ENCODE peak calls at places on chromosomes 1 and 21, in six cellular contexts. D is heart left ventricle, K is uterus, W is IMR-90, Z is adrenal gland, C is prostate gland. G is an unnamed sample.

GRCh38 chr1:11498956-11499824 is 20.2 kb downstream of the DISP3 start:
- DNase-seq in D (no peak), K (no peak), Z (no peak), C (no peak), W (no peak), G (no peak)

GRCh38 chr1:43448955-43449707 is 4.6 kb downstream of the HYI start:
- DNase-seq in K (no peak), D (no peak), Z (peak), W (no peak), C (no peak), G (peak)

GRCh38 chr1:209549384-209550001 is 34.0 kb upstream of the CAMK1G start:
- DNase-seq in C (no peak), W (no peak), D (no peak), Z (no peak), K (no peak), G (no peak)

GRCh38 chr1:100414693-100415092 is 62.4 kb downstream of the CDC14A start:
- DNase-seq in K (no peak), W (no peak), D (no peak), C (peak), Z (no peak), G (no peak)

GRCh38 chr1:157993179-157994080 is at the start of gene KIRREL1:
- DNase-seq in Z (peak), W (peak), K (peak), D (peak), C (peak), G (peak)

GRCh38 chr1:17059391-17060128 is 5.7 kb upstream of the SDHB start:
- DNase-seq in K (peak), W (peak), D (peak), C (peak), Z (peak), G (peak)

GRCh38 chr1:10225573-10225972 is 15.2 kb downstream of the KIF1B start:
- DNase-seq in K (no peak), D (no peak), Z (no peak), W (peak), C (no peak), G (no peak)

GRCh38 chr1:235866207-235866912 is at the start of gene LYST:
- DNase-seq in D (peak), W (peak), K (peak), C (peak), Z (peak), G (peak)

GRCh38 chr1:181117648-181118449 is 29.3 kb downstream of the IER5 start:
- DNase-seq in D (no peak), C (no peak), K (no peak), W (peak), Z (no peak), G (no peak)
- TF ChIP-seq POLR2A in D (no peak), C (no peak), K (no peak), W (no peak), Z (no peak), G (no peak)

GRCh38 chr1:1068374-1069060 is 5.6 kb downstream of the RNF223 start:
- DNase-seq in D (no peak), C (no peak), Z (no peak), K (no peak), W (no peak), G (no peak)
- H3K27ac ChIP-seq in D (no peak), C (peak), Z (no peak), K (no peak), W (no peak), G (no peak)

DNA sequence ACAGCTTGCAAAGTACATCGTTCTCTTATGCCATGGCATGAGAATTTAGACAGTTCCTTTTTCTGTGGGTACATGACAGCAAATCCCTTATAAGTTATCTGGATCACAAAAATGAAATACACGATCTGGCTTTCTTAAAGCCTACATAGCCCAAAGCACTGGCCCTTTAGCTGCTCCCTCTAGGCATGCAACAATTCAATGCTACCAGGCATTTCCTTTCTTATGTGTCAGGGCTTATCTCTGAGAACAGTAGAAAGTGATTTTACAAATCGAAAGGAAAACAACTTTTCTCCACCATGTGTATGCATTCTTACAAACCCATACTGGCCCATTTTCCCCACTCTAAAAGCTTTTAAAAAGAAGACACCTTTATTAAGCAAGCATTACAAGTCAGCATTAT is 139.7 kb downstream of the GRIK1 start:
- DNase-seq in Z (no peak), C (no peak), W (no peak), D (no peak), K (no peak), G (no peak)
- TF ChIP-seq POLR2A in Z (no peak), C (no peak), W (no peak), D (no peak), K (no peak), G (no peak)

DNA sequence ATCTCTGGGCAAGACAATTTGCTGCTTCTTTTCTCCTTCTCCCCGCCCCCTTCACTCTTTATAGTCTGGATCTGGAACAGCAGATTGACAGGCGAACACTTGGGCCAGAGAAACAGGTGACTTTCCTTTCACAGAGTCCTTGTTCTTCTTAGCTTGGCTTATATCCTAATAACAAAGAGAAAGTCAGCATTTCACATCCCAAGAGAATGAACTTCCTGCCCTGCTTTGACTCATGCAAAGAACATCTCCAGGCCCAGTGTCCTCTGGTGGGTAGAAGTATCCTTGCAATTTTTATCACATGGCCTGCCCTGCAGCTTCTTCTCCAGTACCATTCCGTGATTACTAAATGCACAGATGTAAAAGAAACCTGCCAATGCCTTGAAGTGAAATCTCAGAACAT is 764.4 kb downstream of the ADGRL2 start:
- DNase-seq in K (no peak), C (peak), D (no peak), W (peak), Z (peak), G (no peak)
- H3K27ac ChIP-seq in K (no peak), C (peak), D (no peak), W (no peak), Z (no peak), G (no peak)

DNA sequence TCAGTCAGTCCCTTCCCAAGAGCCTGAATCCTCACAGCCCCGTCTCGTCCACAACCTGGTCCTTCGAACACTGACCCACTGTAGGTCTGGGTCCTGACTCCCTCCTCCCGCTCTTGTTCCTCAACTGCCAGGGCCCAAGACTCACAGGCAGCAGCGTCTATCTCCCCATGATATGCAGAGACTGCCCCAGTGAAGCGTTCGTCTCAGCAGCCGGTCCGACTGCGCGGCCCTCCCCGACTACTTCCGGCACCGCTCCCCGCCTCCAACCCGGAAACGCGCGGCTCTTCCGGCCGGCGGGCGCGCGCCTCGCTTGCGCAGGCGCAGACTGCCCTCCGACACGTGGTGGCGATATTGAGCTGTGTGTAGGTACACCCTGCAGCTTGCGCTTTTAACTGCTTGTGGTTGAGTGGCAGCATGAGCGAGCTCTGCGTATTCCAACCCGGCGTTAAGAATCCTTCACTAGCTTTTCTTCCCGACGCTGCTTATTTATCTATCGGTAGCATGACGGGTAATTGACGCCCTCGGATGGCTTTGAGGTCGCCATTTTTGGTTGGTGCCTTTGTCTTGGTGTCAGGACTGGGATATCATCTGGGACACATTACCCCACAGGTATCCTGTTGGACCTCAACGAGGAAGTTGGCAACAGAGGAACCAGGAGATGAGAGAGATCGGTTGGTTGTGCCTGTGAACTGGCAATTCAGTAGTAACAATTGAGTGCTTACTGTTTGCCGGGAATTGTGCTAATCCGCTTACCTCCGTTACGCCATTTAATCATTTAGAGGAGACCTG is at the start of gene TAF12:
- DNase-seq in K (peak), Z (peak), W (peak), C (peak), D (peak), G (peak)
- TF ChIP-seq POLR2A in K (peak), Z (peak), W (peak), C (peak), D (peak), G (peak)

GRCh38 chr1:186403632-186404031 is 28.0 kb downstream of the ODR4 start:
- DNase-seq in C (no peak), K (no peak), W (no peak), Z (no peak), D (no peak), G (no peak)

GRCh38 chr1:186409091-186409490 is 33.5 kb downstream of the ODR4 start:
- DNase-seq in W (no peak), Z (no peak), K (no peak), D (no peak), C (no peak), G (no peak)

GRCh38 chr1:186404454-186405051 is 28.9 kb downstream of the ODR4 start:
- DNase-seq in W (peak), Z (no peak), K (no peak), C (no peak), D (no peak), G (no peak)
- H3K27ac ChIP-seq in W (no peak), Z (no peak), K (no peak), C (no peak), D (no peak), G (no peak)

DNA sequence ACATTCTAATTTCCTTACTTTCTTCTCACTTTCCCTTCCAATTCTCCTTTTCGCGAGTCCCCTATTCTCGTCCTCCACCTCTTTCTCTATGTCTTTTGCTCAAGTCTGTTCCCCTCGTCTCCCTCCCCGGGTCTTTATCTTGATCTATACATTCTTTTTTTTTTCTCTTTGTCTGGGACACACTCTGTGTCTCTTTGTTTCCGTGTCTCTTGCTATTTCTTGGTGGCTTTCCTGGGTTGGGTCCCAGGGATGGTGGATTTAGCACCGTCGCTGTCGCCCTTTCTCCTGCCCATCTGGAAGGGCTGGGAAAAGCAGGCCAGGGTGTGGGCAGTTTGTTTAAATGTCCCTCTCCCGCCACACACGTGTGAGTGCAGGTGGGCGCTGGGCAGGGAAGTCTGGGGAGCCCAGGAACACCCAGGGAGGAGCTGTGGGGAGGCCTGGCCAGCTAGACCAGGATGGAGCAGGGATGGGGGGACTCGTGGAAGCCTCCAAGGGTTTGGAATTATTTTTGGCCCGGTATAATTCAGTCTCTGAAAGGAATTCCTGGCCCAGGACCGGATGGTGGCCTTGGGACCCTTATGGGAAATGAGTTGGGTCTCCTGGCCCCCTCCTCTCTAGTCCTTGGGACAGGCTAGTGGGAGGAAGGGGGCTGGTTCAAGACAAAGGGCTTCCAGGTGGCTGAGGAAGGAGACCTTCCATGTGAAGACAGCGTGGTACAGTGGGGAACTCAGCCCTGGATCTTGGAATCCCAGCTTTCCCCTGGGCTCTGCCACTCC is 9.5 kb upstream of the ID3 start:
- DNase-seq in Z (no peak), K (no peak), D (no peak), C (no peak), W (no peak), G (no peak)
- TF ChIP-seq POLR2A in Z (no peak), K (no peak), D (no peak), C (no peak), W (no peak), G (no peak)

GRCh38 chr1:242208021-242208420 is 209.1 kb upstream of the MAP1LC3C start:
- DNase-seq in D (no peak), C (no peak), K (no peak), W (no peak), Z (no peak), G (no peak)
- H3K27ac ChIP-seq in D (no peak), C (no peak), K (no peak), W (no peak), Z (no peak), G (no peak)

DNA sequence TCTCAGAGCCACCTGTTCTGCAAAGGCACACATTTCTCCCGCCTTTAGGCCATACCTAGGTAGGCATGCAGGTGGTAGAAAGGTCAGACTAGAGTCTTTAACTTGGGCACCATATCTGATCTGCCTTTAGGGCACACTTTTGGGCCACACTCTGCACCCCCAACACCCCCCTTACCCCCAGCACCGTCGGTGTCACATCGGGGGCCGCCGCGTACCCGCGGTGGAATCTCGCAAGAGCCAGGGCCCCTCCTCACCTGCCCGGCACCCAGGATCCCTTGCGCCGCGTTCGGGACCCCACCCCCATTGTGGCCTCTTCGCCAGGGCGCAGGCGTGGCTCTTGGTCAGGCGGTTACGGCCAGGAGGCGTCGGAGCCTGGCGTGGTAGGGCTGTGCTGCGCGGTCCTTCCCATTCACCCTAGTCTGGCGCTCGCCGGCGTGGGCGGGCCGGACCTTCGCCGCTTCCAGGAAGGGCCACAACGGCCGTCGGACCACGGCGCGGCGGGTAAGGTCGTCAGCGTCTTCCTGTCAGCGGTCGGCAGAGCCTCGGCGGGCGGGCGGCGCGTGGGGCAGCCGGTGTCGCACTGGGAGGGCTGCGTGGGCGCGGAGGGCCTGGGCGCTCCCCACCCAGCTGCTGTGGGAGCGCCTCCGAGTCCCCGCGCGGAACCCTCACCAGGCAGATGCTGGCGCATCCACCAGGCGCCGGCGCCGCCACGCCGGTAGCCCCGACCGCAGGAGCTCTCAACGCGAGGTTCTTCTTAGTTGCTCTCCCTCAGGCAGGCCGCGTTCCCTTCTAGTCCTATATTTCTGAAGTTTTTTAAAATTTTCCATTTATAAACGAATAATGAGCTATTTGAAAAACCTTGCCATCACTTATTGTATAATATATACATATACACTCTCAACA is at the start of gene DNAH14:
- DNase-seq in D (peak), K (peak), W (peak), Z (peak), C (peak), G (peak)
- TF ChIP-seq POLR2A in D (peak), K (no peak), W (peak), Z (peak), C (peak), G (no peak)

G was measured in testis.